ENCODE peak calls at places on chromosomes 5 and 9, in eight cellular contexts. One of them, this sample, is unnamed.

GRCh38 chr5:71932649-71933338 is 174.5 kb upstream of the MAP1B start:
- DNase-seq in lower lobe of right lung: no peak
- DNase-seq in bronchial epithelial cell: peak; percentile 70
- DNase-seq in astrocyte of the spinal cord: peak; percentile 79
- DNase-seq in GM23338: peak; percentile 75
- DNase-seq in nephron progenitor cell: peak; percentile 12
- DNase-seq in adrenal gland: peak; percentile 66
- DNase-seq in fibroblast of lung: peak; percentile 92
- DNase-seq in this sample: peak; percentile 11

GRCh38 chr9:129109504-129109903 is 1.1 kb downstream of the CRAT start:
- DNase-seq in nephron progenitor cell: no peak
- DNase-seq in adrenal gland: no peak
- DNase-seq in fibroblast of lung: no peak
- DNase-seq in lower lobe of right lung: no peak
- DNase-seq in astrocyte of the spinal cord: no peak
- DNase-seq in bronchial epithelial cell: peak; percentile 10
- DNase-seq in GM23338: peak; percentile 58
- DNase-seq in this sample: no peak

GRCh38 chr5:80141147-80141671 is 106.1 kb downstream of the THBS4 start:
- DNase-seq in nephron progenitor cell: peak; percentile 46
- DNase-seq in fibroblast of lung: peak; percentile 15
- DNase-seq in astrocyte of the spinal cord: no peak
- DNase-seq in adrenal gland: peak; percentile 93
- DNase-seq in GM23338: peak; percentile 82
- DNase-seq in bronchial epithelial cell: no peak
- DNase-seq in lower lobe of right lung: peak; percentile 78
- DNase-seq in this sample: peak; percentile 62

GRCh38 chr9:81964216-81965171 is 21.2 kb downstream of the SPATA31D3 start:
- DNase-seq in fibroblast of lung: no peak
- DNase-seq in adrenal gland: no peak
- DNase-seq in astrocyte of the spinal cord: no peak
- DNase-seq in bronchial epithelial cell: no peak
- DNase-seq in nephron progenitor cell: no peak
- DNase-seq in GM23338: no peak
- DNase-seq in lower lobe of right lung: no peak
- DNase-seq in this sample: no peak

GRCh38 chr9:68631811-68632210 is 73.2 kb upstream of the PIP5K1B start:
- DNase-seq in astrocyte of the spinal cord: no peak
- DNase-seq in bronchial epithelial cell: no peak
- DNase-seq in adrenal gland: no peak
- DNase-seq in lower lobe of right lung: no peak
- DNase-seq in fibroblast of lung: no peak
- DNase-seq in GM23338: no peak
- DNase-seq in nephron progenitor cell: no peak
- DNase-seq in this sample: no peak

GRCh38 chr9:107933042-107933441 is 443.5 kb upstream of the KLF4 start:
- DNase-seq in adrenal gland: no peak
- DNase-seq in fibroblast of lung: peak; percentile 7
- DNase-seq in astrocyte of the spinal cord: peak; percentile 52
- DNase-seq in nephron progenitor cell: no peak
- DNase-seq in GM23338: peak; percentile 3
- DNase-seq in bronchial epithelial cell: peak; percentile 50
- DNase-seq in lower lobe of right lung: no peak
- DNase-seq in this sample: no peak

GRCh38 chr9:132505961-132506691 is 76.3 kb upstream of the BARHL1 start:
- DNase-seq in adrenal gland: no peak
- DNase-seq in nephron progenitor cell: no peak
- DNase-seq in GM23338: no peak
- DNase-seq in fibroblast of lung: no peak
- DNase-seq in bronchial epithelial cell: no peak
- DNase-seq in lower lobe of right lung: no peak
- DNase-seq in astrocyte of the spinal cord: no peak
- DNase-seq in this sample: no peak

GRCh38 chr5:132019337-132019736 is 7.9 kb upstream of the ACSL6 start:
- DNase-seq in GM23338: no peak
- DNase-seq in nephron progenitor cell: no peak
- DNase-seq in fibroblast of lung: no peak
- DNase-seq in lower lobe of right lung: no peak
- DNase-seq in bronchial epithelial cell: no peak
- DNase-seq in adrenal gland: no peak
- DNase-seq in astrocyte of the spinal cord: no peak
- DNase-seq in this sample: no peak

GRCh38 chr9:132020845-132021510 is 58.7 kb downstream of the MED27 start:
- DNase-seq in astrocyte of the spinal cord: no peak
- DNase-seq in lower lobe of right lung: no peak
- DNase-seq in nephron progenitor cell: no peak
- DNase-seq in adrenal gland: no peak
- DNase-seq in bronchial epithelial cell: peak; percentile 62
- DNase-seq in fibroblast of lung: peak; percentile 36
- DNase-seq in GM23338: no peak
- DNase-seq in this sample: no peak

GRCh38 chr5:59241564-59241963 is 652.0 kb downstream of the PDE4D start:
- DNase-seq in astrocyte of the spinal cord: no peak
- DNase-seq in adrenal gland: no peak
- DNase-seq in fibroblast of lung: no peak
- DNase-seq in nephron progenitor cell: no peak
- DNase-seq in lower lobe of right lung: no peak
- DNase-seq in GM23338: no peak
- DNase-seq in bronchial epithelial cell: no peak
- DNase-seq in this sample: no peak

GRCh38 chr9:71604197-71605063 is 163.9 kb downstream of the CEMIP2 start:
- DNase-seq in astrocyte of the spinal cord: peak; percentile 66
- DNase-seq in adrenal gland: peak; percentile 83
- DNase-seq in nephron progenitor cell: peak; percentile 82
- DNase-seq in GM23338: peak; percentile 91
- DNase-seq in bronchial epithelial cell: peak; percentile 50
- DNase-seq in fibroblast of lung: peak; percentile 57
- DNase-seq in lower lobe of right lung: peak; percentile 75
- DNase-seq in this sample: peak; percentile 83

GRCh38 chr9:131495726-131496292 is 6.9 kb upstream of the POMT1 start:
- DNase-seq in adrenal gland: no peak
- DNase-seq in astrocyte of the spinal cord: no peak
- DNase-seq in bronchial epithelial cell: no peak
- DNase-seq in nephron progenitor cell: no peak
- DNase-seq in lower lobe of right lung: no peak
- DNase-seq in GM23338: no peak
- DNase-seq in fibroblast of lung: no peak
- DNase-seq in this sample: no peak

GRCh38 chr9:16828335-16829281 is 41.9 kb downstream of the BNC2 start:
- DNase-seq in astrocyte of the spinal cord: peak; percentile 46
- DNase-seq in GM23338: peak; percentile 65
- DNase-seq in lower lobe of right lung: no peak
- DNase-seq in bronchial epithelial cell: peak; percentile 18
- DNase-seq in adrenal gland: no peak
- DNase-seq in fibroblast of lung: peak; percentile 70
- DNase-seq in nephron progenitor cell: peak; percentile 77
- DNase-seq in this sample: peak; percentile 27

GRCh38 chr5:173829826-173830225 is 58.3 kb upstream of the CPEB4 start:
- DNase-seq in bronchial epithelial cell: peak; percentile 79
- DNase-seq in GM23338: no peak
- DNase-seq in nephron progenitor cell: peak; percentile 15
- DNase-seq in fibroblast of lung: peak; percentile 59
- DNase-seq in adrenal gland: peak; percentile 43
- DNase-seq in astrocyte of the spinal cord: peak; percentile 37
- DNase-seq in lower lobe of right lung: no peak
- DNase-seq in this sample: no peak

GRCh38 chr5:139658928-139659667 is 10.9 kb downstream of the CXXC5 start:
- DNase-seq in nephron progenitor cell: no peak
- DNase-seq in fibroblast of lung: peak; percentile 84
- DNase-seq in GM23338: peak; percentile 57
- DNase-seq in lower lobe of right lung: no peak
- DNase-seq in astrocyte of the spinal cord: peak; percentile 82
- DNase-seq in bronchial epithelial cell: peak; percentile 39
- DNase-seq in adrenal gland: peak; percentile 81
- DNase-seq in this sample: peak; percentile 34

GRCh38 chr5:104071887-104072286 is 509.3 kb upstream of the NUDT12 start:
- DNase-seq in nephron progenitor cell: no peak
- DNase-seq in adrenal gland: no peak
- DNase-seq in GM23338: no peak
- DNase-seq in lower lobe of right lung: no peak
- DNase-seq in astrocyte of the spinal cord: no peak
- DNase-seq in bronchial epithelial cell: no peak
- DNase-seq in fibroblast of lung: no peak
- DNase-seq in this sample: no peak

GRCh38 chr5:129664336-129664937 is 83.5 kb upstream of the MINAR2 start:
- DNase-seq in astrocyte of the spinal cord: peak; percentile 62
- DNase-seq in nephron progenitor cell: peak; percentile 51
- DNase-seq in adrenal gland: peak; percentile 78
- DNase-seq in lower lobe of right lung: no peak
- DNase-seq in GM23338: peak; percentile 65
- DNase-seq in fibroblast of lung: peak; percentile 29
- DNase-seq in bronchial epithelial cell: peak; percentile 59
- DNase-seq in this sample: peak; percentile 50

GRCh38 chr5:180862645-180863044 is 1.6 kb upstream of the ZFP62 start:
- DNase-seq in fibroblast of lung: no peak
- DNase-seq in adrenal gland: no peak
- DNase-seq in GM23338: peak; percentile 82
- DNase-seq in bronchial epithelial cell: no peak
- DNase-seq in lower lobe of right lung: no peak
- DNase-seq in astrocyte of the spinal cord: no peak
- DNase-seq in nephron progenitor cell: no peak
- DNase-seq in this sample: no peak

GRCh38 chr5:180860887-180861822 is at the start of gene ZFP62:
- DNase-seq in adrenal gland: peak; percentile 89
- DNase-seq in astrocyte of the spinal cord: peak; percentile 94
- DNase-seq in nephron progenitor cell: peak; percentile 94
- DNase-seq in fibroblast of lung: peak; percentile 90
- DNase-seq in GM23338: peak; percentile 96
- DNase-seq in bronchial epithelial cell: peak; percentile 88
- DNase-seq in lower lobe of right lung: peak; percentile 94
- DNase-seq in this sample: peak; percentile 95

GRCh38 chr5:180866296-180866695 is 5.2 kb upstream of the ZFP62 start:
- DNase-seq in fibroblast of lung: no peak
- DNase-seq in astrocyte of the spinal cord: no peak
- DNase-seq in nephron progenitor cell: no peak
- DNase-seq in lower lobe of right lung: no peak
- DNase-seq in bronchial epithelial cell: no peak
- DNase-seq in GM23338: no peak
- DNase-seq in adrenal gland: no peak
- DNase-seq in this sample: no peak

DNA sequence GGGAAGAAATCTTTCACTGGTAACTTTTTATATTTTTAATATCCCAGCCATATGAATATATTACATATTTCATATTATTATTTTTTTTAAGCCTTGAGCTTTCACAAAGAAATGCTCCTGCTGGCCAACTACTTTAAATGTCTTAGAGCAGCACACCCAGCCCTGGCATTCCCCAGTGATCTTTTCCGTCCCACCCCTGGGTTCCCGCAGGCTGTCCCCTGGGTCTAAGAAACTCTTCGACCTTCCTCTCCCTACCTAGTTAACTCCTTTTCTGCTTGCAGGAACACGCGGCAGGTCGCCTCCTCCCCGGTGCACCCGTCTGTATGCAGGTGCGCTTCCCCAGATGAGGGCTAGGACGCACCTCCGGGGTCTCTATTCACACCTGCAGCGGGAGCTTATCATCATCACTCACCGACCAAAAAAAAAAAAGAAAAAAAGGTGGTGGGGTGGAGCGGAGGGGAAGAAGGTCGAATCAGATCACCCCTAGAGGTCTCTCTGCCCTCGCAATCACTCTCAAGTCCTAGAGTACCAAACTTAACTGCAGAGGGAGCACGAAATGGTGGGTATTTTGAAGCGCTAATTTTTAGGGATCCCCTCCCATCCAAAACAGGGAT is 696 bp downstream of the ZFP62 start:
- DNase-seq in lower lobe of right lung: peak; percentile 53
- DNase-seq in bronchial epithelial cell: peak; percentile 55
- DNase-seq in GM23338: peak; percentile 84
- DNase-seq in fibroblast of lung: no peak
- DNase-seq in astrocyte of the spinal cord: peak; percentile 18
- DNase-seq in adrenal gland: no peak
- DNase-seq in nephron progenitor cell: no peak
- DNase-seq in this sample: peak; percentile 15
- TF ChIP-seq CTCF in lower lobe of right lung: no peak
- TF ChIP-seq CTCF in bronchial epithelial cell: peak; percentile 32
- TF ChIP-seq CTCF in GM23338: peak; percentile 44
- TF ChIP-seq CTCF in fibroblast of lung: peak; percentile 15
- TF ChIP-seq CTCF in astrocyte of the spinal cord: peak; percentile 8
- TF ChIP-seq CTCF in adrenal gland: no peak
- TF ChIP-seq CTCF in nephron progenitor cell: no peak
- TF ChIP-seq CTCF in this sample: no peak

GRCh38 chr9:93592389-93593021 is 16.1 kb downstream of the PHF2 start:
- DNase-seq in astrocyte of the spinal cord: peak; percentile 32
- DNase-seq in GM23338: peak; percentile 79
- DNase-seq in bronchial epithelial cell: no peak
- DNase-seq in nephron progenitor cell: no peak
- DNase-seq in fibroblast of lung: peak; percentile 21
- DNase-seq in adrenal gland: peak; percentile 18
- DNase-seq in lower lobe of right lung: no peak
- DNase-seq in this sample: no peak
- TF ChIP-seq CTCF in astrocyte of the spinal cord: peak; percentile 25
- TF ChIP-seq CTCF in GM23338: peak; percentile 66
- TF ChIP-seq CTCF in bronchial epithelial cell: peak; percentile 30
- TF ChIP-seq CTCF in nephron progenitor cell: no peak
- TF ChIP-seq CTCF in fibroblast of lung: no peak
- TF ChIP-seq CTCF in adrenal gland: no peak
- TF ChIP-seq CTCF in lower lobe of right lung: no peak
- TF ChIP-seq CTCF in this sample: peak; percentile 5

GRCh38 chr5:150847334-150847695 is 994 bp downstream of the IRGM start:
- DNase-seq in GM23338: no peak
- DNase-seq in lower lobe of right lung: no peak
- DNase-seq in bronchial epithelial cell: no peak
- DNase-seq in fibroblast of lung: no peak
- DNase-seq in nephron progenitor cell: no peak
- DNase-seq in astrocyte of the spinal cord: no peak
- DNase-seq in adrenal gland: no peak
- DNase-seq in this sample: no peak
- TF ChIP-seq CTCF in GM23338: no peak
- TF ChIP-seq CTCF in lower lobe of right lung: no peak
- TF ChIP-seq CTCF in bronchial epithelial cell: no peak
- TF ChIP-seq CTCF in fibroblast of lung: no peak
- TF ChIP-seq CTCF in nephron progenitor cell: no peak
- TF ChIP-seq CTCF in astrocyte of the spinal cord: no peak
- TF ChIP-seq CTCF in adrenal gland: no peak
- TF ChIP-seq CTCF in this sample: peak; percentile 12

DNA sequence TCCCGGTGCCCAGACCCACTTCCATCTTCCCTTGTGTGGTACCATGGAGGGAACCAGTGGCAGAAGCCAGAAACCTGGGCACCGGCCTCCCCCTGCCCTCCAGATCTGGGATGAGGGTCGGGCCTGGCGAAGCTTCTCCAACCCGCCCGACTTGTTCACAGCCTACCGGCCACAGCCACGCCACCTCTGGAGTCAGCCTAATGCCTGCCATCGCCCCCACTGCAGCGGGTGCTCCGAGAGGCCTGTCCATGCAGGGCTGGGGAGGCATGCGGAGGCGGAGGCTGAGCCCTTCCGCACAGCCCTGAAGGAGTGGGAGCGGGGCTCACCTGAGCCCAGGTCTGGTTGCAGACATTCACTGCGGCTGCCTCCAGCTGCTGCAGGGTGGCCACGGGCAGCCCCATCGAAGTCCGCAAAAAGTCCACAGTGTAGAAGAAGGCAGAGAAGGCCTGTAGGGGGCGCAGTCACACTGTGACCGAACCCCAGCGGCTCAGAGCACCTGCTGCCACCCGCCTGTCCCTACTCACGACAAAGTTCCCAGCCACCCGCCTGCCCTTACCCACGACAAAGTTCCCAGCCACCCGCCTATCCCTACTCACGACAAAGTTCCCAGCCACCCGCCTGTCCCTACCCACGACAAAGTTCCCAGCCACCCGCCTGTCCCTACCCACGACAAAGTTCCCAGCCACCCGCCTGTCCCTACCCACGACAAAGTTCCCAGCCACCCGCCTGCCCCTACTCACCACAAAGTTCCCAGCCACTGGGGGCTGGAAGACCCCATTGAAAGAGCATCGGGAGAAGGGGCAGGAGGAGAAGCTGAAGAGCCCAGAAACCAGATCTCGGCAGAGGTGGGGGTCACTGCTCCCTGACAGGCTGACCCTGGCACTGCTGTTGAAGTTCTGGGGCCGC is 3.8 kb upstream of the NPDC1 start:
- DNase-seq in GM23338: peak; percentile 90
- DNase-seq in lower lobe of right lung: no peak
- DNase-seq in bronchial epithelial cell: peak; percentile 23
- DNase-seq in adrenal gland: peak; percentile 73
- DNase-seq in fibroblast of lung: peak; percentile 19
- DNase-seq in astrocyte of the spinal cord: peak; percentile 23
- DNase-seq in nephron progenitor cell: peak; percentile 78
- DNase-seq in this sample: peak; percentile 77
- TF ChIP-seq CTCF in GM23338: peak; percentile 78
- TF ChIP-seq CTCF in lower lobe of right lung: peak; percentile 48
- TF ChIP-seq CTCF in bronchial epithelial cell: peak; percentile 72
- TF ChIP-seq CTCF in adrenal gland: peak; percentile 41
- TF ChIP-seq CTCF in fibroblast of lung: peak; percentile 56
- TF ChIP-seq CTCF in astrocyte of the spinal cord: peak; percentile 63
- TF ChIP-seq CTCF in nephron progenitor cell: peak; percentile 54
- TF ChIP-seq CTCF in this sample: peak; percentile 52

This sample was measured in endothelial cell.